ENCODE peak calls at places on chromosome 22, in five cellular contexts. I, N, W, R and T are unnamed samples. For H3K4me1 and H3K36me3, the result is how much of the 10 kb centered on the place peaks cover.

GRCh38 chr22:46382524-46382923 is 47.0 kb downstream of the TRMU start:
- DNase-seq in W (no peak), I (no peak), N (no peak), R (no peak), T (no peak)

GRCh38 chr22:47597041-47597440 is 834.6 kb downstream of the TBC1D22A start:
- DNase-seq in N (no peak), W (no peak), R (no peak), I (peak), T (peak)

GRCh38 chr22:30004689-30005088 is 75.6 kb upstream of the HORMAD2 start:
- DNase-seq in N (no peak), R (no peak), W (no peak), I (no peak), T (no peak)

GRCh38 chr22:27948569-27948968 is 29.5 kb upstream of the PITPNB start:
- DNase-seq in I (no peak), N (no peak), W (no peak), R (no peak), T (no peak)

GRCh38 chr22:37604875-37605274 is 3.8 kb upstream of the GGA1 start:
- DNase-seq in W (no peak), I (no peak), R (no peak), N (no peak), T (no peak)

GRCh38 chr22:49971232-49972162 is 10.9 kb downstream of the PIM3 start:
- DNase-seq in R (peak), I (peak), W (peak), N (peak), T (no peak)

GRCh38 chr22:32333141-32333768 is 24.4 kb upstream of the RFPL3 start:
- DNase-seq in I (no peak), N (no peak), W (no peak), R (no peak), T (no peak)

GRCh38 chr22:48248901-48249455 is 1486.5 kb downstream of the TBC1D22A start:
- DNase-seq in R (no peak), N (no peak), I (peak), W (no peak), T (no peak)

GRCh38 chr22:42627981-42628380 is 12.4 kb downstream of the ATP5MGL start:
- DNase-seq in I (no peak), R (peak), W (no peak), N (no peak), T (no peak)

GRCh38 chr22:34966980-34967379 is 99.0 kb upstream of the ISX start:
- DNase-seq in I (no peak), R (no peak), N (no peak), W (no peak), T (no peak)

GRCh38 chr22:42353883-42354727 is 78.1 kb downstream of the NFAM1 start:
- DNase-seq in R (no peak), I (no peak), N (no peak), W (no peak), T (no peak)

DNA sequence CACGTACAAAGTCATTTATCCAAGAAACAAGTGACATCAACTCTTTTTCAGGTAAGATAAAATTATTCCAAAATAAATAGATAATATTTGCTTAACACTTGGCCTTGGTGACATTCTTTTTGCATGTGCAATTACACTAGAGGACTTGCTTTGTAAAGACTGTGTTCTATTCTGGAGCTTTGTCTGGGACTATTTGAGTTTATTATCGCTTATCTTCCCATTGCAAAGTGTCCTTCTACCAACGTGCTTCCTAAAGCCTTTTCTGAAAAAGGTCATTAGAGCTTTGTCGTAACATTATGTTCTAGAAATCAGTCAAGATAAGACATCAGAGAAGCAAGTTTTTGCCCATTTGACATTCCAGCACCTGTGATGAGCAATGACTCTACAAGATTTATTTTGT is 78.3 kb upstream of the MYO18B start:
- DNase-seq in I (no peak), R (no peak), N (no peak), W (no peak), T (no peak)
- H3K4me1 ChIP-seq in I (half or more), R (under half), N (under half), W (under half), T (under half)

DNA sequence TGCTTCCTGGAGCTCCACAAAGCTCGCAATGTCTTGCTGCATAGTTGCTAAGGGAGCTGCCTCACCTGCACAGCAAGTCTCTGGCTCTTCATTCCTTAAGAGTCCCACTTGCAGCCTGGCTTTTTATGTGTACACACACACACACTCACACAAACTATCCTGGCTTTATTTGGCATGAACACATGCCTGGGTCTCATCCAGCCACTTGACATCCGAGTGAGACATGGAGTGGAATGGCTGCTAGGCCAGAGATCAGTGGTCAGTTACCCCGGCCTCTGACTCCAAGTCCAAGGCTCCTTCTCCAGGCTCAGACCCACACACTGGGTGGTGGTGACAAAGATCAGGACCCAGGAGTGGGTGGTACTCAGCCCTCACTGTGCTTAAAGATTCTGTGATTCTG is 37.9 kb upstream of the CLTCL1 start:
- DNase-seq in N (no peak), W (no peak), R (no peak), I (no peak), T (no peak)
- H3K36me3 ChIP-seq in N (under half), W (under half), R (under half), I (under half), T (under half)

DNA sequence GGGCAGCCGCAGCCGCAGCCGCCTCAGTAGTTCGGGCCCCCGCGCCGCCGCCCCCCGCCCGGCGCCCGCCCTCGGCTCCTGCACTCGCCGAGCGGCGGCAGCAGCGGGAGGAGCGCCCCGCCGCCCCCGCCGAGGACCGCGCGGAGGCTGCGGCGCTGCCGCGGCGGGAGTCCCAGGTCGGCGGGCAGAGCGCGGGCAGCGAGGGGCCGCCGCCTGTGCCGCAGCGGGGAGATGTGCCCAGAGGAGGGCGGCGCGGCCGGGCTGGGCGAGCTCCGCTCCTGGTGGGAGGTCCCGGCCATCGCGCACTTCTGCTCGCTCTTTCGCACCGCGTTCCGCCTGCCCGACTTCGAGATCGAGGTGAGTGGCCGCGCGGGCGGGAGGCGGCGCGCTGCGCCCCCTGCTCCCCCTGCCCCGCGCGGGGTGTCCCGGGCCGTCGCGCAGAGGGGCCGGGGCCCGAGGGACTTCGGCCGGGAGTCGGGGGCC is 334 bp downstream of the CECR2 start:
- DNase-seq in W (peak), N (no peak), R (no peak), I (peak), T (no peak)
- H3K4me3 ChIP-seq in W (peak), N (peak), R (peak), I (peak), T (no peak)

DNA sequence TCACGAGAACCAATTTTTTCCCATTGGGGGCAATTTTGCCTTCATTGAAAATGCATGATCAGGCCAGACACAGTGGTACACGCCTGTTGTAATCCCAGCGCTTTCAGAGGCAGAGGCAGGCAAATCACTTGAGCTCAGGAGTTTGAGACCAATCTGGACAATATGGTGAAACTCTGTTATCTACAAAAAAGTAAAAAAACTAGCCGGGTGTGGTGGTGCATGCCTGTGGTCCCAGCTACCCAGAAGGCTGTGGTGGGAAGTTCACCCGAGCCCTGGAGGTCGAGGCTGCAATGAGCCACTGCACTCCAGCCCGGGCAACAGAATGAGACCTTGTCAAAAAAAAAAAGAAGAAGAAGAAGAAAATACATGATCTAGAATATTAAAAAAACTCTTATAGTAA is 19.2 kb upstream of the UPK3A start:
- DNase-seq in W (no peak), I (no peak), R (no peak), N (no peak), T (no peak)
- H3K4me1 ChIP-seq in W (under half), I (under half), R (under half), N (under half), T (under half)

GRCh38 chr22:20811171-20811570 is 37.3 kb downstream of the SERPIND1 start:
- DNase-seq in W (no peak), I (peak), R (no peak), N (no peak), T (no peak)

GRCh38 chr22:20810645-20811044 is 36.7 kb downstream of the SERPIND1 start:
- DNase-seq in W (no peak), N (no peak), I (peak), R (no peak), T (no peak)

GRCh38 chr22:20811971-20812660 is 38.2 kb downstream of the SERPIND1 start:
- DNase-seq in N (no peak), I (peak), R (no peak), W (no peak), T (no peak)

GRCh38 chr22:20814221-20814808 is 40.4 kb downstream of the SERPIND1 start:
- DNase-seq in N (no peak), W (no peak), R (no peak), I (no peak), T (no peak)

GRCh38 chr22:20813056-20813455 is 39.1 kb downstream of the SERPIND1 start:
- DNase-seq in N (no peak), W (no peak), I (no peak), R (no peak), T (no peak)
- H3K36me3 ChIP-seq in N (under half), W (under half), I (half or more), R (under half), T (under half)

DNA sequence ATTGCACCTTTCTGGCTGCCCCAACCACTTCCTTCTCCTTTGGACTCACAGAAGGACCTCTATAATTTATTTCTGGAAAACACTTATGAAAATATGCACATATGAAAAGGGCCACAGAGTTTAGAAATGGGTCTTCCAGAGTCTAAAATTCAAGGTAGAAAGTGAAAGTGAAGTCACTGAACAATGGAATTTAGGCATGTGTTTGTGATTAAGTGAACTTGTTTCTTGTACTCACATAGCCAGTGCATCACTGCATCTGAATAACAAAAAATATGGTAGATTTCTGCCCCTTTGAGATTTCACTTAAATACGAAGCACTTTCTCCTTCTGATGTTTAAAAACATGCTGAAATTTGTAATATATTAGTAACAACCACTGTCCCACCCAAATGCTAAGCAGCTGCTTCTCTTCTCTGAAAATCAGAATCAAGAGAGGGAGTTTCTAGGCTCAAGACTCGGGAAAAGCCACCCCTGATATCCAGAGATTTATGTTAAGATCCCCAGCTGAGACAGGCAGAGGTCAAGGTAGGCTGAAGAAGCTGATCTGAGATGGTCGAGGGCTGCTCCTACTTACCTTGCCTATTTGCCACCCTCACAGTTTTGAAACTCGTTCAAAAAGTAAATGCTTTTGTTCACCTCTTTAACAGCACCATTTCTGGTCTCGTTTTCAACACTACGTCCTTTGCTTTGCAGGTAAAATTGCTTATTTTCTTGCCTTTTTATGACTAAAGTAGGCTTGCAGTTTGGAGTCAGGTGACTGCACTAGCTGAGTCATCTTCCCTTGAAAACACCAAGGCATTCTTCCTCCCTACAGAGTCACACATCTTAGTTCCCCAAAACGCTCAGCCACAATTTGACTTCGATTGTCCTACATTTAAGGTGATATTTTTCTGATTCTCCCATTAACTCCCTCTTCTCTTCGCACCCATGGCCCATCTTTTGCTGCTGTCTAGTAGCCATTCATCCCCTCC is at the start of gene XKR3:
- DNase-seq in W (no peak), N (no peak), I (no peak), R (no peak), T (no peak)
- H3K4me3 ChIP-seq in W (no peak), N (no peak), I (no peak), R (peak), T (no peak)

GRCh38 chr22:39242809-39243442 is 1.9 kb downstream of the PDGFB start:
- DNase-seq in I (no peak), W (no peak), N (peak), R (no peak), T (no peak)

GRCh38 chr22:39242389-39242808 is 2.4 kb downstream of the PDGFB start:
- DNase-seq in W (peak), N (no peak), R (no peak), I (no peak), T (no peak)

GRCh38 chr22:39241632-39242388 is 3.0 kb downstream of the PDGFB start:
- DNase-seq in N (no peak), R (no peak), W (no peak), I (no peak), T (no peak)

GRCh38 chr22:39239561-39240423 is 5.0 kb downstream of the PDGFB start:
- DNase-seq in I (no peak), R (no peak), N (peak), W (no peak), T (no peak)

GRCh38 chr22:39240841-39241631 is 3.7 kb downstream of the PDGFB start:
- DNase-seq in W (no peak), R (peak), N (peak), I (no peak), T (no peak)
- H3K4me1 ChIP-seq in W (under half), R (under half), N (under half), I (half or more), T (under half)